ENCODE peak calls at places on chromosomes 16 and 17, in nine cellular contexts. Y is cardiac muscle cell, M is breast epithelium, R is fibroblast of lung, E is GM12865, V is choroid plexus epithelial cell, N is fibroblast of mammary gland, Z is GM23338, H is dorsolateral prefrontal cortex. C is an unnamed sample.
A peak's percentile ranks its signal among the peaks of the same experiment; 100 is the strongest.

GRCh38 chr16:49528035-49528434 is 154.4 kb downstream of the C16orf78 start:
- DNase-seq in Y (peak; percentile 18), M (no peak), R (peak; percentile 65), E (no peak), V (peak; percentile 56), N (peak; percentile 18), Z (no peak), H (no peak), C (no peak)

GRCh38 chr16:12166271-12166670 is 189.7 kb downstream of the SNX29 start:
- DNase-seq in Y (no peak), M (no peak), R (no peak), E (no peak), V (no peak), N (no peak), Z (peak; percentile 55), H (no peak), C (no peak)

GRCh38 chr17:62996221-62996620 is 30.2 kb downstream of the TANC2 start:
- DNase-seq in Y (no peak), M (no peak), R (no peak), E (no peak), V (no peak), N (no peak), Z (no peak), H (no peak), C (no peak)

GRCh38 chr17:3025421-3026124 is 37.8 kb downstream of the OR1D5 start:
- DNase-seq in Y (no peak), M (peak; percentile 33), R (no peak), E (no peak), V (no peak), N (no peak), Z (no peak), H (no peak), C (no peak)

GRCh38 chr17:9228408-9229159 is 207.3 kb downstream of the NTN1 start:
- DNase-seq in Y (no peak), M (no peak), R (peak; percentile 98), E (no peak), V (peak; percentile 50), N (peak; percentile 97), Z (no peak), H (no peak), C (peak; percentile 17)

GRCh38 chr16:30356401-30357084 is 1.4 kb upstream of the CD2BP2 start:
- DNase-seq in Y (no peak), M (no peak), R (no peak), E (no peak), V (no peak), N (no peak), Z (no peak), H (no peak), C (no peak)

GRCh38 chr16:11236855-11237254 is 19.1 kb downstream of the SOCS1 start:
- DNase-seq in Y (no peak), M (no peak), R (no peak), E (no peak), V (peak; percentile 41), N (no peak), Z (no peak), H (no peak), C (no peak)

GRCh38 chr17:2689411-2690164 is 22.0 kb downstream of the CLUH start:
- DNase-seq in Y (no peak), M (no peak), R (no peak), E (no peak), V (no peak), N (no peak), Z (no peak), H (no peak), C (no peak)

GRCh38 chr17:66755101-66755943 is 79.6 kb upstream of the CACNG5 start:
- DNase-seq in Y (no peak), M (no peak), R (no peak), E (no peak), V (no peak), N (no peak), Z (no peak), H (no peak), C (peak; percentile 75)

GRCh38 chr16:3023415-3023668 is 400 bp downstream of the HCFC1R1 start:
- DNase-seq in Y (no peak), M (no peak), R (no peak), E (no peak), V (peak; percentile 64), N (peak; percentile 74), Z (peak; percentile 66), H (peak; percentile 42), C (peak; percentile 89)

GRCh38 chr16:30340621-30341020 is 14.5 kb downstream of the CD2BP2 start:
- DNase-seq in Y (no peak), M (no peak), R (no peak), E (no peak), V (no peak), N (no peak), Z (no peak), H (no peak), C (no peak)

DNA sequence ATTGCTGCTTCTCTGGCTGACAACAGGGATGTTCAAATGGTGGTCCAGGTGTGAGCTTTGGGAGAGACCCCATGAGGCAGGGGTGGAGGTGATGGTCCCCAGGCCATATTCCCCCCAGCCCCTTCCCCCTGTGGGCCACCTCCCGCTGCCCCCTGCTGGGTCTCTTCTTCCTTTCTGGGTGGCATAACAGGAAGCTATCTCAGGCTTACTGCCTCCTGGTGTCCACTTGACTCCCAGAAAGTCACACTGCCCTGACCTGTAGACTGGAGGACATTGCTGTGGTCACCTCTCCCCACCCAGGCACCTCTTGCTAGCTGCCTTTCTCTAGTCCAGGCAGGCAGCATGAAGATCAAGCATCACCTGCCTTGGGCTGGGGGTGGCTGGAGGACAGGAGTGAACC is 46.4 kb upstream of the PLCG2 start:
- DNase-seq in Y (no peak), M (no peak), R (no peak), E (no peak), V (no peak), N (no peak), Z (no peak), H (no peak), C (no peak)
- TF ChIP-seq CTCF in Y (no peak), M (no peak), R (no peak), E (no peak), V (peak; percentile 7), N (no peak), Z (peak; percentile 6), H (no peak), C (no peak)

DNA sequence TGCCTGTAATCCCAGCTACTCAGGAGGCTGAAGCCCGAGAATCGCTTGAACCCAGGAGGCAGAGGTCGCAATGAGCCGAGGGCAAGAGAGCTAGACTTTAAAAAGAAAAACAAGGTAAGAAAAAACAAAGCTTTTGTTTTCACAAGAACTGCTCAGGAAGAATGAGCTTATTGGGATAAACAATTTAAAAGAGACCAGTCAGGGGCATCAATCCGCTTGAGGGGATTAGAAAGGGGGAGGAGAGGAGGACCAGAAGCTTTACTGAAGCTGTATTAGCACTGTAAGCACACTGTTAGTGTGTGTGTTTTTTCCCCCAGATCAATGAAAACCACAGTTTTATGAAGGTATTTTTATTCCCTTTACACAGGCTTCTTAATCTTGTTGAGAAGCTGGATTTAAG is 8.8 kb downstream of the TMEM170A start:
- DNase-seq in Y (no peak), M (no peak), R (no peak), E (no peak), V (no peak), N (no peak), Z (no peak), H (no peak), C (no peak)
- H3K4me3 ChIP-seq in Y (no peak overlapping the region), M (no peak overlapping the region), R (no peak overlapping the region), E (no peak overlapping the region), V (no peak overlapping the region), N (no peak overlapping the region), Z (no peak overlapping the region), H (no peak overlapping the region), C (no peak overlapping the region)

GRCh38 chr17:17751489-17751995 is 70.3 kb downstream of the RAI1 start:
- DNase-seq in Y (no peak), M (no peak), R (no peak), E (peak; percentile 43), V (no peak), N (no peak), Z (no peak), H (no peak), C (no peak)

GRCh38 chr17:17750881-17751280 is 69.6 kb downstream of the RAI1 start:
- DNase-seq in Y (no peak), M (no peak), R (no peak), E (peak; percentile 87), V (no peak), N (no peak), Z (no peak), H (no peak), C (no peak)

GRCh38 chr17:17752822-17753448 is 71.7 kb downstream of the RAI1 start:
- DNase-seq in Y (no peak), M (no peak), R (no peak), E (peak; percentile 17), V (no peak), N (no peak), Z (no peak), H (no peak), C (peak; percentile 29)

GRCh38 chr17:17749921-17750320 is 68.7 kb downstream of the RAI1 start:
- DNase-seq in Y (peak; percentile 76), M (no peak), R (peak; percentile 45), E (peak; percentile 87), V (peak; percentile 67), N (peak; percentile 49), Z (peak; percentile 96), H (peak; percentile 65), C (peak; percentile 75)

GRCh38 chr17:17751996-17752821 is 71.0 kb downstream of the RAI1 start:
- DNase-seq in Y (peak; percentile 96), M (peak; percentile 98), R (peak; percentile 93), E (peak; percentile 97), V (peak; percentile 96), N (peak; percentile 88), Z (peak; percentile 96), H (peak; percentile 83), C (peak; percentile 96)
- TF ChIP-seq CTCF in Y (peak; percentile 33), M (no peak), R (peak; percentile 6), E (peak; percentile 42), V (no peak), N (no peak), Z (peak; percentile 53), H (peak; percentile 33), C (no peak)

DNA sequence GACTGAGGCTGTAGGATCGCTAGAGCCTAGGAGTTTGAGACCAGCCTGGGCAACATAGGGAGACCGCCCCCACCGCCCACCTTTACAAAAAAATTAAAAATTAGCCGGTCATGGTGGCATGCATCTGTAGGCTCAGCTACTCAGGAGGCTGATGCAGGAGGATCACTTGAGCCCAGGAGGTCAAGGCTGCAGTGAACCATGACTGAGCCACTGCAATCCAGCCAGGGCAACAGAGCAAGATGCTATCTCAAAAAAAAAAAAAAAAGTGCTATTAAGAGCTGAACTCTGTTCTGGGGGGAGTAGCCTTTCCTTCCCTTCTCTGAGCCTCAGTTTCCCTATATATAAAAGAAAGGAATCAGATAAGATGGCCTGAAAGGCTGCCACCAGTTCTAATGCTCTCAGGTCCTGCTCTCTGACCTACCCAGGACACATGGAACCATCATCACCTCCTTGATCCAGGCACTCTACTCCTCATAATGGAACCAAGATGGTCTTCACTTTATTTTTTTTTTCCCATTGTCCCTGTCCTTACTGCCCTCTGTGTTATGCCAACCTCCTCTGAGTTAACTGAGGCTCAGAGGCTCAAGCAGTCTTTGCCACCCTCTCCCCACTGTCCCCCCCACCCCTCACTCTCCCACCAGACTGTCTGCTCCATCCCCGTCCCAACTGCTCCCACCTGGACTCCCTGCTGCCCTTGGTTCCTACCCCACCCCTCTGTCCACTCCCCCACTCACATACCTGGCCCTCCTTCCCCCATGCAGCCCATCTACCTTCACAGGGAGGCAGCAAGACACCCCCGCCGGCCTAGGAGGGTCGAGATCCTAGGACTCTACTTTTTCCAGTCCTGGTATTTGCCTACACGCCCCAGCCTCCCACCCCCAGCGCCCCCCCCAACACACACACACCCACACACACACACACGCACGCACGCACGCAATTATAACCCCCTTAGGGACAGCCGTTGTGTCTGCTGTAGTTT is 23.8 kb upstream of the EIF1 start:
- DNase-seq in Y (no peak), M (no peak), R (no peak), E (no peak), V (no peak), N (peak; percentile 45), Z (no peak), H (no peak), C (no peak)
- H3K4me3 ChIP-seq in Y (no peak overlapping the region), M (no peak overlapping the region), R (peak overlapping the region; percentile 55), E (peak overlapping the region; percentile 55), V (peak overlapping the region; percentile 62), N (peak overlapping the region; percentile 36), Z (peak overlapping the region; percentile 76), H (peak overlapping the region; percentile 62), C (peak overlapping the region; percentile 61)